ENCODE peak calls at places on chromosomes 5 and 9, in nine cellular contexts. M, A, T, E, Y, O, Q, X and L are unnamed samples.

GRCh38 chr5:115415143-115415491 is 118.7 kb upstream of the CCDC112 start:
- DNase-seq in M (no peak), A (no peak), T (no peak), E (peak; percentile 69), Y (no peak), O (peak; percentile 62), Q (peak; percentile 50), X (peak; percentile 79), L (no peak)

GRCh38 chr5:179762079-179762780 is 29.6 kb downstream of the MAML1 start:
- DNase-seq in M (no peak), A (no peak), T (no peak), E (no peak), Y (no peak), O (peak; percentile 40), Q (no peak), X (peak; percentile 73), L (peak; percentile 14)

GRCh38 chr9:90842378-90842777 is 40.8 kb downstream of the SYK start:
- DNase-seq in M (no peak), A (no peak), T (no peak), E (no peak), Y (no peak), O (no peak), Q (no peak), X (no peak), L (no peak)

GRCh38 chr5:102222772-102223171 is 73.3 kb downstream of the SLCO4C1 start:
- DNase-seq in M (no peak), A (no peak), T (no peak), E (no peak), Y (no peak), O (no peak), Q (peak; percentile 9), X (peak; percentile 93), L (no peak)

GRCh38 chr9:128011071-128011817 is 30.5 kb upstream of the EEIG1 start:
- DNase-seq in M (no peak), A (no peak), T (no peak), E (no peak), Y (no peak), O (no peak), Q (no peak), X (peak; percentile 58), L (no peak)

GRCh38 chr5:168916266-168916665 is 337.1 kb upstream of the PANK3 start:
- DNase-seq in M (no peak), A (no peak), T (no peak), E (no peak), Y (no peak), O (peak; percentile 8), Q (no peak), X (no peak), L (no peak)

GRCh38 chr5:150496098-150496497 is 11.8 kb upstream of the NDST1 start:
- DNase-seq in M (no peak), A (no peak), T (no peak), E (no peak), Y (no peak), O (no peak), Q (no peak), X (no peak), L (no peak)

GRCh38 chr5:172885594-172886340 is 51.7 kb downstream of the ERGIC1 start:
- DNase-seq in M (no peak), A (no peak), T (no peak), E (no peak), Y (no peak), O (no peak), Q (no peak), X (no peak), L (no peak)

GRCh38 chr9:106860731-106861584 is 2.0 kb upstream of the ZNF462 start:
- DNase-seq in M (no peak), A (no peak), T (peak; percentile 57), E (peak; percentile 58), Y (peak; percentile 47), O (peak; percentile 61), Q (no peak), X (peak; percentile 58), L (peak; percentile 38)

GRCh38 chr5:74200560-74200959 is 440.0 kb downstream of the ENC1 start:
- DNase-seq in M (no peak), A (no peak), T (no peak), E (no peak), Y (no peak), O (no peak), Q (peak; percentile 98), X (peak; percentile 16), L (no peak)

GRCh38 chr5:25688156-25688555 is 1043.4 kb upstream of the CDH10 start:
- DNase-seq in M (no peak), A (no peak), T (no peak), E (no peak), Y (no peak), O (no peak), Q (no peak), X (no peak), L (no peak)

GRCh38 chr9:5838884-5839571 is 6.1 kb upstream of the ERMP1 start:
- DNase-seq in M (no peak), A (no peak), T (peak; percentile 53), E (peak; percentile 45), Y (peak; percentile 48), O (peak; percentile 56), Q (peak; percentile 82), X (peak; percentile 97), L (no peak)

GRCh38 chr5:116557669-116558271 is 16.9 kb downstream of the SEMA6A start:
- DNase-seq in M (no peak), A (no peak), T (peak; percentile 27), E (no peak), Y (no peak), O (no peak), Q (no peak), X (peak; percentile 67), L (no peak)

GRCh38 chr5:159908201-159908940 is 7.9 kb upstream of the ADRA1B start:
- DNase-seq in M (no peak), A (no peak), T (no peak), E (no peak), Y (no peak), O (no peak), Q (no peak), X (no peak), L (no peak)